ENCODE peak calls at places on chromosomes 11 and 22, in nine cellular contexts. F is substantia nigra; H is dorsolateral prefrontal cortex; D is NCI-H345; Z is NCI-H1436 treated with DMSO at 0.1 percent for 48 hours; C is GM06990; A is amniotic stem cell; R is effector memory CD8-positive, alpha-beta T cell; P is C1 segment of cervical spinal cord. X is an unnamed sample.

GRCh38 chr11:100963375-100963774 is 166.2 kb downstream of the PGR start:
- DNase-seq in A (no peak), R (no peak), H (no peak), F (no peak), P (no peak), Z (no peak), D (no peak), C (no peak), X (no peak)

GRCh38 chr11:44104472-44105294 is 9.2 kb downstream of the EXT2 start:
- DNase-seq in F (no peak), R (no peak), A (no peak), D (no peak), Z (no peak), P (no peak), C (no peak), H (no peak), X (no peak)

GRCh38 chr22:38025514-38025913 is 31.7 kb upstream of the PICK1 start:
- DNase-seq in R (no peak), F (no peak), Z (no peak), C (no peak), P (no peak), H (no peak), D (no peak), A (no peak), X (no peak)

GRCh38 chr22:45972091-45972867 is 4.7 kb downstream of the WNT7B start:
- DNase-seq in Z (no peak), C (no peak), A (no peak), R (no peak), D (no peak), H (no peak), F (no peak), P (no peak), X (no peak)

GRCh38 chr22:20205964-20206708 is 55.3 kb upstream of the CCDC188 start:
- DNase-seq in D (no peak), R (peak; percentile 47), A (no peak), F (no peak), Z (no peak), C (peak; percentile 59), H (no peak), P (no peak), X (peak; percentile 68)

GRCh38 chr22:37768273-37768672 is 39.5 kb upstream of the GCAT start:
- DNase-seq in D (no peak), R (no peak), C (no peak), F (no peak), P (no peak), Z (no peak), H (no peak), A (no peak), X (no peak)

GRCh38 chr11:64206457-64207246 is at the start of gene FERMT3:
- DNase-seq in R (peak; percentile 49), C (peak; percentile 81), F (no peak), Z (no peak), P (peak; percentile 50), D (no peak), A (no peak), H (no peak), X (no peak)

GRCh38 chr11:43879789-43880639 is 617 bp upstream of the ALKBH3 start:
- DNase-seq in R (no peak), D (no peak), F (no peak), A (no peak), P (no peak), Z (no peak), C (no peak), H (no peak), X (no peak)

GRCh38 chr11:2579315-2580060 is 120.3 kb downstream of the KCNQ1OT1 start:
- DNase-seq in F (no peak), C (no peak), Z (no peak), A (no peak), D (no peak), P (no peak), H (peak; percentile 21), R (no peak), X (no peak)

GRCh38 chr22:21445437-21446127 is 21.6 kb upstream of the TMEM191C start:
- DNase-seq in F (no peak), Z (no peak), P (no peak), R (no peak), D (no peak), C (no peak), A (no peak), H (no peak), X (no peak)

GRCh38 chr11:68214173-68215086 is 1.3 kb upstream of the KMT5B start:
- DNase-seq in D (peak; percentile 21), A (no peak), C (no peak), P (no peak), F (no peak), R (no peak), Z (no peak), H (peak; percentile 27), X (no peak)

GRCh38 chr22:26584010-26584409 is 5.9 kb downstream of the TPST2 start:
- DNase-seq in F (no peak), Z (no peak), H (no peak), A (no peak), C (no peak), P (no peak), D (no peak), R (no peak), X (no peak)

GRCh38 chr11:64566042-64566914 is 24.7 kb upstream of the SLC22A12 start:
- DNase-seq in F (no peak), C (no peak), H (no peak), D (peak; percentile 56), R (no peak), Z (peak; percentile 8), A (no peak), P (no peak), X (peak; percentile 93)

GRCh38 chr22:36221799-36222751 is 17.3 kb downstream of the APOL2 start:
- DNase-seq in A (no peak), R (peak; percentile 36), F (no peak), H (no peak), P (no peak), Z (no peak), C (no peak), D (peak; percentile 49), X (no peak)

GRCh38 chr11:33319965-33320813 is 63.0 kb downstream of the HIPK3 start:
- DNase-seq in Z (no peak), D (no peak), C (no peak), H (no peak), A (no peak), F (no peak), R (no peak), P (no peak), X (no peak)

GRCh38 chr11:10746871-10747270 is 4.2 kb upstream of the CTR9 start:
- DNase-seq in D (no peak), Z (no peak), P (no peak), F (no peak), A (no peak), H (no peak), R (no peak), C (no peak), X (no peak)

GRCh38 chr11:132782102-132782501 is 750.2 kb downstream of the OPCML start:
- DNase-seq in A (no peak), C (no peak), F (no peak), Z (no peak), R (no peak), P (no peak), D (peak; percentile 30), H (no peak), X (no peak)

GRCh38 chr11:69534166-69534530 is 52.7 kb downstream of the LINC01488 start:
- DNase-seq in F (no peak), D (no peak), A (no peak), P (no peak), R (no peak), C (no peak), Z (no peak), H (no peak), X (no peak)

GRCh38 chr22:17012267-17012666 is 4.2 kb upstream of the GAB4 start:
- DNase-seq in P (no peak), F (no peak), R (no peak), Z (no peak), H (no peak), D (no peak), A (no peak), C (no peak), X (no peak)

GRCh38 chr11:73185680-73186293 is 32.3 kb upstream of the P2RY2 start:
- DNase-seq in F (no peak), P (no peak), H (no peak), D (no peak), A (peak; percentile 58), R (no peak), Z (no peak), C (no peak), X (no peak)

GRCh38 chr22:31625661-31626426 is 36.2 kb downstream of the PISD start:
- DNase-seq in D (no peak), P (peak; percentile 66), H (peak; percentile 62), C (no peak), A (no peak), Z (no peak), F (peak; percentile 39), R (no peak), X (peak; percentile 52)

GRCh38 chr11:17230867-17231851 is 23.4 kb upstream of the PIK3C2A start:
- DNase-seq in R (peak; percentile 4), H (no peak), C (peak; percentile 25), Z (no peak), P (no peak), D (no peak), F (no peak), A (no peak), X (no peak)

GRCh38 chr22:28548411-28548810 is 131.2 kb downstream of the TTC28 start:
- DNase-seq in D (no peak), R (no peak), F (no peak), C (no peak), P (no peak), Z (no peak), A (no peak), H (no peak), X (no peak)

GRCh38 chr11:43574949-43575915 is 105.3 kb upstream of the HSD17B12 start:
- DNase-seq in C (no peak), Z (no peak), R (no peak), D (peak; percentile 32), P (peak; percentile 13), A (no peak), H (no peak), F (no peak), X (peak; percentile 50)

GRCh38 chr11:123214396-123214795 is 19.3 kb upstream of the CLMP start:
- DNase-seq in F (no peak), R (no peak), A (no peak), H (no peak), P (no peak), D (no peak), Z (no peak), C (no peak), X (no peak)

GRCh38 chr22:44386386-44387035 is 73.8 kb upstream of the SHISAL1 start:
- DNase-seq in H (no peak), A (no peak), Z (no peak), P (no peak), D (no peak), R (no peak), F (no peak), C (no peak), X (no peak)

GRCh38 chr22:30196141-30196866 is 50.3 kb downstream of the LIF start:
- DNase-seq in R (peak; percentile 36), H (no peak), C (peak; percentile 76), A (peak; percentile 100), P (no peak), Z (peak; percentile 29), D (peak; percentile 77), F (no peak), X (peak; percentile 100)

GRCh38 chr11:61445535-61445934 is 15.6 kb downstream of the SDHAF2 start:
- DNase-seq in F (no peak), R (no peak), C (no peak), P (no peak), A (no peak), D (peak; percentile 42), H (no peak), Z (no peak), X (no peak)

X was measured in fibroblast of villous mesenchyme.